ENCODE peak calls at places on chromosomes 6 and 20, in eight cellular contexts. One of them, this sample, is unnamed.

GRCh38 chr6:80637312-80637711 is 530.8 kb downstream of the BCKDHB start:
- DNase-seq in SK-MEL-5: no peak
- DNase-seq in stimulated activated CD4-positive, alpha-beta T cell treated with anti-CD3 and anti-CD28 coated beads, Interleukin-4, amount 100 ng/mL, for 24 hours: no peak
- DNase-seq in hepatic stellate cell: no peak
- DNase-seq in T-helper 9 cell: no peak
- DNase-seq in NCI-H2081: no peak
- DNase-seq in head of caudate nucleus: no peak
- DNase-seq in iris pigment epithelial cell: peak
- DNase-seq in this sample: peak

GRCh38 chr6:138618168-138618567 is 118.9 kb upstream of the NHSL1 start:
- DNase-seq in SK-MEL-5: no peak
- DNase-seq in stimulated activated CD4-positive, alpha-beta T cell treated with anti-CD3 and anti-CD28 coated beads, Interleukin-4, amount 100 ng/mL, for 24 hours: no peak
- DNase-seq in hepatic stellate cell: no peak
- DNase-seq in T-helper 9 cell: no peak
- DNase-seq in NCI-H2081: no peak
- DNase-seq in head of caudate nucleus: no peak
- DNase-seq in iris pigment epithelial cell: no peak
- DNase-seq in this sample: peak

GRCh38 chr20:61073376-61073775 is 178.7 kb upstream of the CDH4 start:
- DNase-seq in SK-MEL-5: no peak
- DNase-seq in stimulated activated CD4-positive, alpha-beta T cell treated with anti-CD3 and anti-CD28 coated beads, Interleukin-4, amount 100 ng/mL, for 24 hours: no peak
- DNase-seq in hepatic stellate cell: no peak
- DNase-seq in T-helper 9 cell: no peak
- DNase-seq in NCI-H2081: no peak
- DNase-seq in head of caudate nucleus: no peak
- DNase-seq in iris pigment epithelial cell: no peak
- DNase-seq in this sample: no peak

GRCh38 chr6:158172001-158172400 is 3.9 kb downstream of the GTF2H5 start:
- DNase-seq in SK-MEL-5: no peak
- DNase-seq in stimulated activated CD4-positive, alpha-beta T cell treated with anti-CD3 and anti-CD28 coated beads, Interleukin-4, amount 100 ng/mL, for 24 hours: no peak
- DNase-seq in hepatic stellate cell: no peak
- DNase-seq in T-helper 9 cell: no peak
- DNase-seq in NCI-H2081: no peak
- DNase-seq in head of caudate nucleus: no peak
- DNase-seq in iris pigment epithelial cell: no peak
- DNase-seq in this sample: no peak

GRCh38 chr6:56616967-56617366 is 25.7 kb downstream of the DST start:
- DNase-seq in SK-MEL-5: no peak
- DNase-seq in stimulated activated CD4-positive, alpha-beta T cell treated with anti-CD3 and anti-CD28 coated beads, Interleukin-4, amount 100 ng/mL, for 24 hours: no peak
- DNase-seq in hepatic stellate cell: no peak
- DNase-seq in T-helper 9 cell: no peak
- DNase-seq in NCI-H2081: no peak
- DNase-seq in head of caudate nucleus: no peak
- DNase-seq in iris pigment epithelial cell: no peak
- DNase-seq in this sample: no peak

GRCh38 chr6:57198926-57199636 is 23.0 kb downstream of the RAB23 start:
- DNase-seq in SK-MEL-5: no peak
- DNase-seq in stimulated activated CD4-positive, alpha-beta T cell treated with anti-CD3 and anti-CD28 coated beads, Interleukin-4, amount 100 ng/mL, for 24 hours: no peak
- DNase-seq in hepatic stellate cell: no peak
- DNase-seq in T-helper 9 cell: no peak
- DNase-seq in NCI-H2081: no peak
- DNase-seq in head of caudate nucleus: no peak
- DNase-seq in iris pigment epithelial cell: peak
- DNase-seq in this sample: peak

GRCh38 chr20:20459726-20460125 is 91.8 kb downstream of the INSM1 start:
- DNase-seq in SK-MEL-5: no peak
- DNase-seq in stimulated activated CD4-positive, alpha-beta T cell treated with anti-CD3 and anti-CD28 coated beads, Interleukin-4, amount 100 ng/mL, for 24 hours: no peak
- DNase-seq in hepatic stellate cell: no peak
- DNase-seq in T-helper 9 cell: no peak
- DNase-seq in NCI-H2081: no peak
- DNase-seq in head of caudate nucleus: no peak
- DNase-seq in iris pigment epithelial cell: no peak
- DNase-seq in this sample: no peak

GRCh38 chr6:91020741-91021140 is 433.9 kb upstream of the MAP3K7 start:
- DNase-seq in SK-MEL-5: no peak
- DNase-seq in stimulated activated CD4-positive, alpha-beta T cell treated with anti-CD3 and anti-CD28 coated beads, Interleukin-4, amount 100 ng/mL, for 24 hours: no peak
- DNase-seq in hepatic stellate cell: no peak
- DNase-seq in T-helper 9 cell: no peak
- DNase-seq in NCI-H2081: no peak
- DNase-seq in head of caudate nucleus: no peak
- DNase-seq in iris pigment epithelial cell: no peak
- DNase-seq in this sample: no peak

GRCh38 chr6:151075527-151075926 is 164.2 kb upstream of the AKAP12 start:
- DNase-seq in SK-MEL-5: no peak
- DNase-seq in stimulated activated CD4-positive, alpha-beta T cell treated with anti-CD3 and anti-CD28 coated beads, Interleukin-4, amount 100 ng/mL, for 24 hours: no peak
- DNase-seq in hepatic stellate cell: no peak
- DNase-seq in T-helper 9 cell: no peak
- DNase-seq in NCI-H2081: no peak
- DNase-seq in head of caudate nucleus: no peak
- DNase-seq in iris pigment epithelial cell: peak
- DNase-seq in this sample: peak

GRCh38 chr6:40536442-40536841 is 50.7 kb downstream of the LRFN2 start:
- DNase-seq in SK-MEL-5: peak
- DNase-seq in stimulated activated CD4-positive, alpha-beta T cell treated with anti-CD3 and anti-CD28 coated beads, Interleukin-4, amount 100 ng/mL, for 24 hours: no peak
- DNase-seq in hepatic stellate cell: no peak
- DNase-seq in T-helper 9 cell: no peak
- DNase-seq in NCI-H2081: no peak
- DNase-seq in head of caudate nucleus: no peak
- DNase-seq in iris pigment epithelial cell: no peak
- DNase-seq in this sample: no peak

GRCh38 chr6:148430897-148431296 is 88.3 kb downstream of the SASH1 start:
- DNase-seq in SK-MEL-5: no peak
- DNase-seq in stimulated activated CD4-positive, alpha-beta T cell treated with anti-CD3 and anti-CD28 coated beads, Interleukin-4, amount 100 ng/mL, for 24 hours: no peak
- DNase-seq in hepatic stellate cell: no peak
- DNase-seq in T-helper 9 cell: no peak
- DNase-seq in NCI-H2081: peak
- DNase-seq in head of caudate nucleus: no peak
- DNase-seq in iris pigment epithelial cell: no peak
- DNase-seq in this sample: no peak

GRCh38 chr6:168160506-168161370 is 81.7 kb upstream of the FRMD1 start:
- DNase-seq in SK-MEL-5: no peak
- DNase-seq in stimulated activated CD4-positive, alpha-beta T cell treated with anti-CD3 and anti-CD28 coated beads, Interleukin-4, amount 100 ng/mL, for 24 hours: no peak
- DNase-seq in hepatic stellate cell: no peak
- DNase-seq in T-helper 9 cell: no peak
- DNase-seq in NCI-H2081: no peak
- DNase-seq in head of caudate nucleus: no peak
- DNase-seq in iris pigment epithelial cell: no peak
- DNase-seq in this sample: no peak

GRCh38 chr6:130134594-130134993 is 88.2 kb downstream of the SAMD3 start:
- DNase-seq in SK-MEL-5: no peak
- DNase-seq in stimulated activated CD4-positive, alpha-beta T cell treated with anti-CD3 and anti-CD28 coated beads, Interleukin-4, amount 100 ng/mL, for 24 hours: no peak
- DNase-seq in hepatic stellate cell: no peak
- DNase-seq in T-helper 9 cell: no peak
- DNase-seq in NCI-H2081: no peak
- DNase-seq in head of caudate nucleus: no peak
- DNase-seq in iris pigment epithelial cell: no peak
- DNase-seq in this sample: no peak

GRCh38 chr6:146946559-146946958 is 257.7 kb upstream of the STXBP5 start:
- DNase-seq in SK-MEL-5: no peak
- DNase-seq in stimulated activated CD4-positive, alpha-beta T cell treated with anti-CD3 and anti-CD28 coated beads, Interleukin-4, amount 100 ng/mL, for 24 hours: no peak
- DNase-seq in hepatic stellate cell: no peak
- DNase-seq in T-helper 9 cell: no peak
- DNase-seq in NCI-H2081: no peak
- DNase-seq in head of caudate nucleus: no peak
- DNase-seq in iris pigment epithelial cell: no peak
- DNase-seq in this sample: no peak

GRCh38 chr6:41747256-41748101 is at the start of gene PGC:
- DNase-seq in SK-MEL-5: peak
- DNase-seq in stimulated activated CD4-positive, alpha-beta T cell treated with anti-CD3 and anti-CD28 coated beads, Interleukin-4, amount 100 ng/mL, for 24 hours: no peak
- DNase-seq in hepatic stellate cell: no peak
- DNase-seq in T-helper 9 cell: no peak
- DNase-seq in NCI-H2081: no peak
- DNase-seq in head of caudate nucleus: no peak
- DNase-seq in iris pigment epithelial cell: no peak
- DNase-seq in this sample: no peak

GRCh38 chr20:51946581-51946980 is 144.3 kb upstream of the SALL4 start:
- DNase-seq in SK-MEL-5: no peak
- DNase-seq in stimulated activated CD4-positive, alpha-beta T cell treated with anti-CD3 and anti-CD28 coated beads, Interleukin-4, amount 100 ng/mL, for 24 hours: no peak
- DNase-seq in hepatic stellate cell: no peak
- DNase-seq in T-helper 9 cell: no peak
- DNase-seq in NCI-H2081: no peak
- DNase-seq in head of caudate nucleus: no peak
- DNase-seq in iris pigment epithelial cell: peak
- DNase-seq in this sample: no peak

GRCh38 chr6:158571826-158572652 is 12.1 kb downstream of the TMEM181 start:
- DNase-seq in SK-MEL-5: no peak
- DNase-seq in stimulated activated CD4-positive, alpha-beta T cell treated with anti-CD3 and anti-CD28 coated beads, Interleukin-4, amount 100 ng/mL, for 24 hours: no peak
- DNase-seq in hepatic stellate cell: no peak
- DNase-seq in T-helper 9 cell: no peak
- DNase-seq in NCI-H2081: no peak
- DNase-seq in head of caudate nucleus: no peak
- DNase-seq in iris pigment epithelial cell: no peak
- DNase-seq in this sample: no peak

GRCh38 chr20:47502271-47502730 is 614 bp downstream of the NCOA3 start:
- DNase-seq in SK-MEL-5: no peak
- DNase-seq in stimulated activated CD4-positive, alpha-beta T cell treated with anti-CD3 and anti-CD28 coated beads, Interleukin-4, amount 100 ng/mL, for 24 hours: peak
- DNase-seq in hepatic stellate cell: peak
- DNase-seq in T-helper 9 cell: no peak
- DNase-seq in NCI-H2081: no peak
- DNase-seq in head of caudate nucleus: peak
- DNase-seq in iris pigment epithelial cell: peak
- DNase-seq in this sample: peak

GRCh38 chr6:41954668-41955067 is 13.1 kb upstream of the CCND3 start:
- DNase-seq in SK-MEL-5: no peak
- DNase-seq in stimulated activated CD4-positive, alpha-beta T cell treated with anti-CD3 and anti-CD28 coated beads, Interleukin-4, amount 100 ng/mL, for 24 hours: no peak
- DNase-seq in hepatic stellate cell: no peak
- DNase-seq in T-helper 9 cell: no peak
- DNase-seq in NCI-H2081: no peak
- DNase-seq in head of caudate nucleus: no peak
- DNase-seq in iris pigment epithelial cell: no peak
- DNase-seq in this sample: no peak

GRCh38 chr6:78436335-78436734 is 431.0 kb upstream of the IRAK1BP1 start:
- DNase-seq in SK-MEL-5: peak
- DNase-seq in stimulated activated CD4-positive, alpha-beta T cell treated with anti-CD3 and anti-CD28 coated beads, Interleukin-4, amount 100 ng/mL, for 24 hours: no peak
- DNase-seq in hepatic stellate cell: peak
- DNase-seq in T-helper 9 cell: no peak
- DNase-seq in NCI-H2081: no peak
- DNase-seq in head of caudate nucleus: no peak
- DNase-seq in iris pigment epithelial cell: peak
- DNase-seq in this sample: peak